ENCODE peak calls at places on chromosome X, in nine cellular contexts. Y is H9, M is IMR-90, R is SK-N-SH, G is A549, Q is fibroblast of lung, O is trophoblast cell, E is GM23248, I is mesenchymal stem cell. A is an unnamed sample.

GRCh38 chrX:20057479-20057878 is 59.2 kb downstream of the MAP7D2 start:
- DNase-seq in Y (no peak), M (no peak), R (no peak), G (no peak), Q (no peak), O (no peak), E (no peak), I (no peak), A (no peak)

GRCh38 chrX:1384738-1385250 is 7.1 kb downstream of the SLC25A6 start:
- DNase-seq in Y (no peak), M (no peak), R (peak; percentile 21), G (no peak), Q (no peak), O (no peak), E (no peak), I (no peak), A (no peak)

GRCh38 chrX:67555578-67556203 is 11.9 kb downstream of the AR start:
- DNase-seq in Y (peak; percentile 55), M (peak; percentile 21), R (peak; percentile 45), G (peak; percentile 61), Q (peak; percentile 36), O (peak; percentile 9), E (peak; percentile 60), I (peak; percentile 44), A (peak; percentile 19)

GRCh38 chrX:9291666-9292065 is 173.2 kb upstream of the TBL1X start:
- DNase-seq in Y (peak; percentile 71), M (no peak), R (no peak), G (no peak), Q (no peak), O (no peak), E (no peak), I (no peak), A (peak; percentile 15)

GRCh38 chrX:110178179-110178865 is 139.6 kb downstream of the AMMECR1 start:
- DNase-seq in Y (no peak), M (no peak), R (no peak), G (no peak), Q (no peak), O (no peak), E (no peak), I (no peak), A (no peak)

GRCh38 chrX:119579414-119579813 is 5.1 kb downstream of the UBE2A start:
- DNase-seq in Y (no peak), M (no peak), R (no peak), G (no peak), Q (no peak), O (no peak), E (no peak), I (no peak), A (no peak)

GRCh38 chrX:8988456-8988855 is 45.5 kb downstream of the FAM9B start:
- DNase-seq in Y (no peak), M (peak; percentile 57), R (no peak), G (peak; percentile 1), Q (peak; percentile 74), O (peak; percentile 35), E (peak; percentile 77), I (peak; percentile 5), A (peak; percentile 51)

GRCh38 chrX:72057331-72057730 is 74.4 kb downstream of the RTL5 start:
- DNase-seq in Y (no peak), M (no peak), R (no peak), G (no peak), Q (no peak), O (no peak), E (no peak), I (no peak), A (no peak)

GRCh38 chrX:12647230-12647629 is 144.0 kb upstream of the PRPS2 start:
- DNase-seq in Y (no peak), M (no peak), R (no peak), G (no peak), Q (no peak), O (no peak), E (no peak), I (no peak), A (no peak)

GRCh38 chrX:101958139-101958538 is 26.3 kb upstream of the ZMAT1 start:
- DNase-seq in Y (no peak), M (peak; percentile 0), R (no peak), G (no peak), Q (peak; percentile 9), O (no peak), E (peak; percentile 3), I (peak; percentile 70), A (peak; percentile 6)

GRCh38 chrX:152733261-152733975 is at the start of the genes CSAG1 and MAGEA12:
- DNase-seq in Y (no peak), M (no peak), R (peak; percentile 81), G (peak; percentile 6), Q (no peak), O (no peak), E (no peak), I (no peak), A (no peak)

GRCh38 chrX:41824551-41824950 is 98.8 kb downstream of the CASK start:
- DNase-seq in Y (no peak), M (peak; percentile 71), R (no peak), G (peak; percentile 27), Q (peak; percentile 35), O (no peak), E (peak; percentile 65), I (peak; percentile 60), A (peak; percentile 12)

GRCh38 chrX:13254076-13254785 is 65.6 kb downstream of the ATXN3L start:
- DNase-seq in Y (no peak), M (peak; percentile 53), R (no peak), G (peak; percentile 48), Q (peak; percentile 36), O (no peak), E (peak; percentile 36), I (peak; percentile 56), A (peak; percentile 82)

GRCh38 chrX:41594634-41595033 is 94.1 kb upstream of the GPR34 start:
- DNase-seq in Y (no peak), M (no peak), R (no peak), G (no peak), Q (no peak), O (no peak), E (no peak), I (no peak), A (no peak)

GRCh38 chrX:11619426-11619825 is 46.3 kb downstream of the ARHGAP6 start:
- DNase-seq in Y (no peak), M (peak; percentile 12), R (no peak), G (no peak), Q (peak; percentile 65), O (no peak), E (peak; percentile 52), I (no peak), A (no peak)

GRCh38 chrX:103919336-103919682 is 43.1 kb upstream of the TMSB15B start:
- DNase-seq in Y (no peak), M (peak; percentile 51), R (no peak), G (peak; percentile 72), Q (peak; percentile 42), O (no peak), E (peak; percentile 68), I (peak; percentile 54), A (peak; percentile 34)

GRCh38 chrX:138710866-138711331 is 618 bp downstream of the FGF13 start:
- DNase-seq in Y (peak; percentile 32), M (no peak), R (no peak), G (no peak), Q (no peak), O (no peak), E (peak; percentile 39), I (no peak), A (peak; percentile 6)

GRCh38 chrX:131308980-131309379 is 19.9 kb upstream of the IGSF1 start:
- DNase-seq in Y (no peak), M (no peak), R (no peak), G (no peak), Q (no peak), O (no peak), E (no peak), I (no peak), A (no peak)

GRCh38 chrX:131305926-131306325 is 16.8 kb upstream of the IGSF1 start:
- DNase-seq in Y (no peak), M (no peak), R (no peak), G (no peak), Q (no peak), O (no peak), E (no peak), I (peak; percentile 2), A (no peak)

GRCh38 chrX:131306602-131307001 is 17.5 kb upstream of the IGSF1 start:
- DNase-seq in Y (no peak), M (no peak), R (no peak), G (no peak), Q (no peak), O (no peak), E (no peak), I (no peak), A (no peak)
- H3K4me2 ChIP-seq in Y (no peak overlapping the region), M (no peak overlapping the region), R (no peak overlapping the region), G (no peak overlapping the region), Q (no peak overlapping the region), O (no peak overlapping the region), E (no peak overlapping the region), I (no peak overlapping the region), A (no peak overlapping the region)

DNA sequence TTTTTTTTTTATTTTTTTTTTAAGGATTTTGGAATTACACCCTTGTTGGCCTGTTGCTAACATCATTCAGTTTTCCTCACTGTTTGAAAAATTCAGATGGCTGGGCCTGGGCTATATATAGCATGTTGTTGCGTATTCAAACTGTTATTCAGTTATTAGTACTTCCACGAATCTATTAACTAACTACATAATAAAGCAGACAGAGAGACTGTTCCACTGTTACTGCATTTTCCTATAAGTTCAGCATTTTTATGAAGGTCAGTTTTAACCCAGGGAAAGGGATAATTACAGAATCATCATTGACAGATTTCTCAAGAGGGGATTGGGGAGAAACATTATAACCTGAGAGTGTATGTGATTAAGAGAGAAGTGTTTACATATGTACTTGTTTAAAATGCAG is 3.1 kb downstream of the DOCK11 start:
- DNase-seq in Y (no peak), M (no peak), R (no peak), G (no peak), Q (no peak), O (no peak), E (no peak), I (no peak), A (no peak)
- H3K4me2 ChIP-seq in Y (peak overlapping the region; percentile 36), M (no peak overlapping the region), R (no peak overlapping the region), G (no peak overlapping the region), Q (no peak overlapping the region), O (no peak overlapping the region), E (no peak overlapping the region), I (no peak overlapping the region), A (peak overlapping the region; percentile 69)

DNA sequence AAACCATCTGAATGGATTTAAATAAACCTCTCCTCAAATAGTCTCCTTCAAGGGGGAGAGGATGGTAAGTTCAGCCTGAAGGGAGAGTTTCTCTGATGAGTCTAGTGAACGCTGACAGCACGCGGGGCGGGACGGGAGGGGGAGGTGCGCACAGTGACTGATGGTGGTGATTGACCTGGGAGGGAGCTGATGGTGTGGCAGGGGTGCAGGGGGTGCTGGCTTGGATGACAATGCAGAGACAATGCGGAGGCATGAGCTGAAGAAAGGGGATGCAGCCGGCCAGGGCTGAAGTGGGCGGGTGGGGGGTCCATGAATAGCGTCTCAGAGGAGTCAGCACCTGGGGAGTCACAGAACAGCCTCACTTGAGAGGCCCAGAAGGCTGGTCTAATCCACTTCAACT is 142.5 kb upstream of the PJA1 start:
- DNase-seq in Y (no peak), M (no peak), R (no peak), G (no peak), Q (no peak), O (no peak), E (no peak), I (no peak), A (no peak)
- H3K4me2 ChIP-seq in Y (no peak overlapping the region), M (no peak overlapping the region), R (no peak overlapping the region), G (no peak overlapping the region), Q (no peak overlapping the region), O (no peak overlapping the region), E (no peak overlapping the region), I (no peak overlapping the region), A (no peak overlapping the region)

DNA sequence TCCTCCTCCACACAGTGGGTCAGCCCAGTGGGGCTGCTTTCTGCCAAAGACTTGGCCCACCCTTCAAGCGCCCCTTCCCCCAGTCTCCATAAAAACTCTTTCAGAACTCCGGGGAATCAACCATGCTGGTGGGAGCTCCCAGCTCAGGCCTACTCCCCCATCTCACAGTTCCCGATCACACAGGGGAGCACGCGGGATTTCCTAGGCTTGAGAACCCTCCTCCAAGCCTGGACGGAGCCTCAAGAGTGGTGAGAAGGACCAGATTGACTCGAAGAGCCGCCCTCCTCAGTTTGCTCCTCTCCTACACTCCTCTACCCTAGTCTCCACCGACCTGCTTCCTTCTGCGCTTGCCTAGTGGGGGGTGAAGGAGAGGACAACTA is 77.4 kb downstream of the RLIM start:
- DNase-seq in Y (peak; percentile 37), M (peak; percentile 33), R (no peak), G (no peak), Q (peak; percentile 47), O (no peak), E (peak; percentile 52), I (no peak), A (peak; percentile 44)
- H3K4me2 ChIP-seq in Y (peak overlapping the region; percentile 63), M (peak overlapping the region; percentile 79), R (peak overlapping the region; percentile 76), G (no peak overlapping the region), Q (peak overlapping the region; percentile 32), O (peak overlapping the region; percentile 93), E (peak overlapping the region; percentile 77), I (peak overlapping the region; percentile 84), A (peak overlapping the region; percentile 91)